ENCODE peak calls at places on chromosome 14, in ten cellular contexts. Q is GM12865, G is GM10248, B is MCF 10A, W is heart left ventricle, L is lower leg skin, D is H9, V is foreskin fibroblast, F is nephron progenitor cell, I is A549. N is an unnamed sample.

GRCh38 chr14:102426796-102427195 is 64.1 kb downstream of the TECPR2 start:
- DNase-seq in Q (no peak), G (no peak), B (no peak), W (no peak), L (peak; percentile 50), D (no peak), V (no peak), F (no peak), I (no peak), N (no peak)

GRCh38 chr14:36935976-36936678 is 236.3 kb downstream of the SLC25A21 start:
- DNase-seq in Q (no peak), G (no peak), B (no peak), W (no peak), L (no peak), D (no peak), V (no peak), F (no peak), I (peak; percentile 57), N (no peak)

GRCh38 chr14:35879654-35880249 is 53.6 kb downstream of the BRMS1L start:
- DNase-seq in Q (peak; percentile 29), G (peak; percentile 34), B (peak; percentile 27), W (no peak), L (no peak), D (no peak), V (no peak), F (no peak), I (peak; percentile 33), N (no peak)

GRCh38 chr14:99586054-99586760 is 17.8 kb downstream of the CCDC85C start:
- DNase-seq in Q (no peak), G (no peak), B (no peak), W (no peak), L (no peak), D (no peak), V (no peak), F (no peak), I (no peak), N (peak; percentile 69)

GRCh38 chr14:53391631-53392030 is 238.5 kb upstream of the DDHD1 start:
- DNase-seq in Q (no peak), G (no peak), B (peak; percentile 56), W (no peak), L (no peak), D (no peak), V (peak; percentile 96), F (no peak), I (no peak), N (no peak)

GRCh38 chr14:105087308-105087962 is 22.2 kb upstream of the GPR132 start:
- DNase-seq in Q (no peak), G (peak; percentile 70), B (peak; percentile 84), W (peak; percentile 59), L (no peak), D (peak; percentile 40), V (peak; percentile 58), F (peak; percentile 56), I (peak; percentile 84), N (peak; percentile 58)

GRCh38 chr14:24816011-24816928 is 182.3 kb upstream of the GZMB start:
- DNase-seq in Q (no peak), G (no peak), B (no peak), W (peak; percentile 51), L (no peak), D (no peak), V (peak; percentile 12), F (peak; percentile 20), I (peak; percentile 41), N (peak; percentile 55)

GRCh38 chr14:97299661-97300060 is 502.5 kb downstream of the VRK1 start:
- DNase-seq in Q (peak; percentile 77), G (no peak), B (peak; percentile 24), W (no peak), L (no peak), D (peak; percentile 59), V (no peak), F (peak; percentile 8), I (no peak), N (no peak)

GRCh38 chr14:57319636-57320035 is 50.9 kb downstream of the AP5M1 start:
- DNase-seq in Q (no peak), G (no peak), B (no peak), W (no peak), L (no peak), D (no peak), V (no peak), F (no peak), I (no peak), N (no peak)

GRCh38 chr14:54253195-54253947 is 143.4 kb upstream of the CDKN3 start:
- DNase-seq in Q (peak; percentile 48), G (peak; percentile 17), B (peak; percentile 92), W (no peak), L (no peak), D (no peak), V (peak; percentile 82), F (no peak), I (peak; percentile 66), N (no peak)

GRCh38 chr14:53011053-53011462 is 60.2 kb upstream of the FERMT2 start:
- DNase-seq in Q (no peak), G (no peak), B (peak; percentile 95), W (peak; percentile 77), L (peak; percentile 94), D (peak; percentile 59), V (peak; percentile 97), F (peak; percentile 18), I (peak; percentile 66), N (peak; percentile 78)

GRCh38 chr14:23054000-23054811 is 3.1 kb downstream of the CDH24 start:
- DNase-seq in Q (no peak), G (peak; percentile 53), B (no peak), W (no peak), L (peak; percentile 82), D (peak; percentile 50), V (no peak), F (peak; percentile 59), I (no peak), N (peak; percentile 42)
- TF ChIP-seq CTCF in Q (peak; percentile 38), G (peak; percentile 51), B (no peak), W (no peak), L (peak; percentile 6), D (peak; percentile 54), V (no peak), F (peak; percentile 31), I (no peak), N (no peak)

GRCh38 chr14:74945261-74945851 is 10.0 kb downstream of the PGF start:
- DNase-seq in Q (peak; percentile 40), G (no peak), B (peak; percentile 64), W (no peak), L (no peak), D (peak; percentile 82), V (no peak), F (peak; percentile 72), I (peak; percentile 68), N (no peak)

GRCh38 chr14:74945852-74946658 is 9.3 kb downstream of the PGF start:
- DNase-seq in Q (peak; percentile 81), G (peak; percentile 91), B (peak; percentile 78), W (peak; percentile 75), L (peak; percentile 95), D (peak; percentile 84), V (peak; percentile 47), F (peak; percentile 90), I (peak; percentile 68), N (peak; percentile 79)

GRCh38 chr14:74948228-74949175 is 6.9 kb downstream of the PGF start:
- DNase-seq in Q (no peak), G (no peak), B (no peak), W (no peak), L (no peak), D (no peak), V (no peak), F (no peak), I (no peak), N (no peak)

GRCh38 chr14:74947353-74948227 is 7.8 kb downstream of the PGF start:
- DNase-seq in Q (no peak), G (no peak), B (no peak), W (no peak), L (no peak), D (no peak), V (no peak), F (no peak), I (no peak), N (no peak)

DNA sequence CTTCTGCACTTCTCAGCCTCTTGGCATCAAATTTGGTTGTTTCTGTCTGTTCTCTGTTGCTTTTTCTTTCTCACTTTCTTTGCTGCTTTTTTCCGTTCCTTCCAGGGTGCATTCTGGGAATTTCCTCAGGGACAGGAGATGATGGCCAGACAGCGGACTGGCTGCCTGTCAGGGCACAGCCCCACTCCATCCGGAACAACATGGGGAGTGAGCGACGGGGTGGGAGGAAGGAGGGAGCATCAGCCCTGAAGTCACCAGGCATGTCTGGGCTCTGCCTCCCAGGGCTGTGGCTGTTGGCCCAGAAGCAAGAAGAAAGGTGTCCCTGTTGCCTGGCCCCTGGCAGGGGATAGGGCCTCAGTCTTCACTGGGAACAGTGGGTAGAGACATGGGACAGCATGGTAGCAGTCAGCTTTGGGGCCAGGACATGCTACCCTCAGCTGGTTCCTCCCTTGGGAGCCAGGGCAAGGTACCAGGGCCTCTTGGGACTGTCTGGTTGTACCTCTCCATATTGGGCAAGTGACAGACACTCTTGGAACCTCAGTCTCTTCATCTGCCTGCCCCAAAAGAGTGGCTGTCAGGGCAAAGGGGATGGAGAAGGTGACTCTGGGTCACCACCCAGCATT is 8.6 kb downstream of the PGF start:
- DNase-seq in Q (no peak), G (no peak), B (no peak), W (peak; percentile 52), L (no peak), D (no peak), V (no peak), F (no peak), I (peak; percentile 24), N (no peak)
- TF ChIP-seq CTCF in Q (no peak), G (no peak), B (no peak), W (no peak), L (no peak), D (no peak), V (no peak), F (no peak), I (no peak), N (no peak)

DNA sequence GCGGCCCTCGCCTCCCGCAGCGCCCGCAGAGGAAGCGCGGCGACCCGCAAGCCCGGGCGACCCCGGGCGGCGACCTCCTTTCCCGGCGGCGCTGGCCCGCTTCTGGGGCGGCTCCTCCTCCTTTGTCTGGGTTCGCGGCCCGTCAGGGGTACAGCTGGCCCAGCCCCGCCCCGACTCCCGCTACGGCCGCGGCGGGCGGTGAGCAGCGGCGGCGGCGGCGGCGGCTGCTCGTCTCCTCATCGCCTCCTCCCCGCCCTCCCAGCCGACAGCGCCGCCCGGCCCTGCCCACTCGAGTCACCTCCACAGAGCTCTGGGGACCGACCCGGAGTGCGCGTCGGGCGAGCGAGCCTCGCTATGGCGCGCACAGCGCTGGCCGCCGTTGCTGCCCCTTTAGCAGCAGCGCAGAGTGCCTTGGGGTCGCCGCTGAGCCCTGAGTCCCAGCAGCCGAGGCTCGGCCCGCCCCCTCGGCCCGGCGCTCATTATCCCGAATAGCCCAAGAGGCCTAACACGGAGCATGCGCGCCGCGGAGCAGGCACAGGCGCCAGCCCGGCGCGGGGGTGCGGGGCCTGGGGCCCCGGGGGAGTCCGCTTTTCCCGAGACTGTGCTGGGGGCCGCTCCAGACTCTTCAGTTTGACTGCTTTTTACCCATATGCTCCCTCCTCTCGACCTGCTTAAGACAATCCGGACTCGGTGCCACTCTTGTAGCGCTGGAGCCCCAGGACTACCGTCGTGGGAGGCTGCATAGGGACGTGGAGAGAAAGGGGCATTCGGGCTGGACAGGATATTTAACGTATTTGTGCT is at the start of gene SOS2:
- DNase-seq in Q (peak; percentile 89), G (peak; percentile 90), B (peak; percentile 83), W (peak; percentile 94), L (peak; percentile 97), D (peak; percentile 91), V (peak; percentile 78), F (peak; percentile 93), I (peak; percentile 87), N (peak; percentile 94)
- TF ChIP-seq CTCF in Q (no peak), G (no peak), B (no peak), W (no peak), L (no peak), D (no peak), V (no peak), F (no peak), I (peak; percentile 8), N (no peak)

GRCh38 chr14:29927596-29928341 is at the start of gene PRKD1:
- DNase-seq in Q (no peak), G (peak; percentile 12), B (peak; percentile 50), W (peak; percentile 72), L (peak; percentile 89), D (peak; percentile 65), V (peak; percentile 59), F (peak; percentile 84), I (peak; percentile 66), N (peak; percentile 59)
- TF ChIP-seq CTCF in Q (no peak), G (no peak), B (peak; percentile 17), W (no peak), L (no peak), D (peak; percentile 18), V (no peak), F (no peak), I (no peak), N (no peak)